ENCODE peak calls at places on chromosomes 16 and 17, in eight cellular contexts. R is GM23338; L is CD8-positive, alpha-beta memory T cell; I is foreskin fibroblast; N is uterus; H is pancreas; B is cardiac muscle cell; G is IMR-90. X is an unnamed sample.

GRCh38 chr16:75109732-75110243 is 6.8 kb downstream of the LDHD start:
- DNase-seq in N (no peak), R (no peak), B (no peak), L (no peak), H (no peak), G (no peak), I (no peak), X (no peak)

GRCh38 chr16:23074423-23074822 is 74.8 kb downstream of the USP31 start:
- DNase-seq in I (no peak), B (peak), H (no peak), N (no peak), L (no peak), R (no peak), G (no peak), X (peak)

GRCh38 chr16:80437707-80438106 is 103.1 kb upstream of the DYNLRB2 start:
- DNase-seq in B (no peak), N (no peak), L (no peak), G (no peak), H (no peak), I (no peak), R (peak), X (no peak)

GRCh38 chr16:85550422-85551318 is 62.5 kb upstream of the GSE1 start:
- DNase-seq in N (no peak), G (no peak), I (no peak), R (no peak), L (no peak), B (no peak), H (no peak), X (no peak)

GRCh38 chr17:32553168-32553567 is 66.4 kb downstream of the CDK5R1 start:
- DNase-seq in N (no peak), H (no peak), R (no peak), B (no peak), I (no peak), L (no peak), G (no peak), X (no peak)

GRCh38 chr16:642189-643049 is 791 bp downstream of the MCRIP2 start:
- DNase-seq in R (peak), G (no peak), N (no peak), B (peak), I (no peak), H (peak), L (no peak), X (no peak)

GRCh38 chr16:1989826-1990335 is at the start of gene SYNGR3:
- DNase-seq in B (peak), H (no peak), R (peak), G (no peak), N (no peak), L (no peak), I (no peak), X (no peak)

GRCh38 chr17:18859256-18859655 is 1.3 kb downstream of the PRPSAP2 start:
- DNase-seq in B (peak), R (no peak), I (peak), N (peak), L (no peak), H (no peak), G (peak), X (peak)

GRCh38 chr17:82781894-82782274 is 30.0 kb downstream of the TBCD start:
- DNase-seq in N (peak), I (peak), L (peak), R (peak), B (peak), H (peak), G (peak), X (peak)

GRCh38 chr17:75508122-75508719 is 7.1 kb downstream of the CASKIN2 start:
- DNase-seq in N (no peak), I (no peak), L (no peak), G (no peak), B (no peak), H (no peak), R (no peak), X (no peak)

GRCh38 chr16:14284930-14285541 is 213.9 kb downstream of the MRTFB start:
- DNase-seq in N (no peak), B (peak), G (no peak), L (no peak), H (peak), I (peak), R (peak), X (peak)

GRCh38 chr16:82700541-82701240 is 73.9 kb downstream of the CDH13 start:
- DNase-seq in H (no peak), G (peak), N (no peak), L (no peak), R (no peak), I (peak), B (no peak), X (peak)

GRCh38 chr16:2287916-2288547 is 20.1 kb upstream of the RNPS1 start:
- DNase-seq in N (no peak), H (no peak), B (no peak), R (no peak), G (no peak), L (no peak), I (no peak), X (no peak)

GRCh38 chr16:86457621-86458456 is 52.5 kb upstream of the FOXF1 start:
- DNase-seq in L (no peak), H (no peak), G (peak), B (no peak), R (no peak), N (no peak), I (peak), X (peak)

GRCh38 chr17:47636273-47637030 is 13.3 kb upstream of the KPNB1 start:
- DNase-seq in H (no peak), G (no peak), N (no peak), B (no peak), I (no peak), L (no peak), R (no peak), X (no peak)

GRCh38 chr16:22322741-22323140 is 25.5 kb downstream of the POLR3E start:
- DNase-seq in R (no peak), I (no peak), G (no peak), H (no peak), N (no peak), L (no peak), B (no peak), X (no peak)

GRCh38 chr16:2964416-2965223 is 545 bp downstream of the KREMEN2 start:
- DNase-seq in R (peak), N (no peak), I (no peak), L (peak), G (no peak), H (peak), B (peak), X (no peak)

GRCh38 chr17:5364156-5364555 is 55.3 kb downstream of the NUP88 start:
- DNase-seq in B (no peak), G (peak), R (no peak), I (peak), L (no peak), H (no peak), N (no peak), X (peak)

GRCh38 chr17:81888988-81889595 is 2.3 kb downstream of the ALYREF start:
- DNase-seq in R (no peak), H (no peak), I (no peak), G (no peak), B (no peak), L (no peak), N (no peak), X (no peak)

GRCh38 chr17:6913608-6914443 is 82.0 kb upstream of the ALOX12 start:
- DNase-seq in L (peak), G (peak), N (peak), R (peak), H (peak), B (peak), I (peak), X (peak)

GRCh38 chr17:68396795-68397536 is 60.3 kb downstream of the WIPI1 start:
- DNase-seq in B (no peak), N (no peak), G (no peak), L (no peak), H (no peak), R (no peak), I (no peak), X (no peak)

GRCh38 chr16:85777583-85778310 is 21.6 kb downstream of the EMC8 start:
- DNase-seq in G (peak), L (no peak), I (peak), H (no peak), N (no peak), B (no peak), R (no peak), X (peak)

GRCh38 chr17:65463242-65463641 is 98.2 kb downstream of the AXIN2 start:
- DNase-seq in H (no peak), B (no peak), G (peak), R (no peak), L (no peak), N (peak), I (peak), X (peak)

GRCh38 chr16:66304151-66304550 is 62.3 kb upstream of the CDH5 start:
- DNase-seq in L (no peak), G (no peak), N (no peak), R (no peak), B (no peak), I (no peak), H (no peak), X (no peak)
- H3K4me3 ChIP-seq in L (no peak), G (no peak), N (no peak), R (no peak), B (no peak), I (no peak), H (no peak), X (no peak)

DNA sequence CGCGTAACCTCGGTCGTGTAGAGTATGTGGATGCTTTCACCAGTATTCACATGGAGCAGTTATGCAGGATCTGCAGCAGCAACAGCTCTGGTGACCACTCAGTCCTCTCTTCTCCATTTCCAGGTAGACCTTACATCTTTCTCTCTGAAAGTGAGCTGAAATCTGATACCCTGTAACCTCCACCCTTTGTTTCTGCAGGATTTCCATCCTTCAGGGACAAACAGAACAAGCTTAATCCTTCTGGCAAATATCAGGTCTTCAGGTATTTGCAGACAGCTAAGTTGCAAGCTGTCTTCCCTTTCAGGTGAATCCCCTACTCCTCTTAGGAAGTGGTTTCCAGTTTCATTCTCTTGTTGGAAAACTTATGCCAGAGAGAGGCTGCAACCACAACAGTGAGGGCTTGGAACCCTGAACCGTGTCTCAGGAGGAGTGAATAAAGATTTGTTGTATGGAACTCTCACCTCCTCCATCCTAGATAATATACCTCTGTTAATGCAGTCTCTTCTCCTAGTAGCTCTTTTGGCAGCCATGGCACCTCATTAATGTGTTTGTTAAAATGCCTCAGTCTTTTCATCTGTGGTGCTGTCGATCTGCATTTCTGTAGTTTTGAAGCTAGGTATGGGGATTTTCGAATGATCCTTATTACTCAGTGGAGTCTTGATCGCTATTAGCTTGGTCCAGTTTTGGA is 172.5 kb downstream of the PRKCA start:
- DNase-seq in I (no peak), H (no peak), L (no peak), B (no peak), R (peak), G (no peak), N (no peak), X (no peak)
- H3K4me3 ChIP-seq in I (no peak), H (no peak), L (no peak), B (no peak), R (peak), G (no peak), N (no peak), X (no peak)

GRCh38 chr17:56291226-56291805 is 138.0 kb downstream of the ANKFN1 start:
- DNase-seq in G (peak), N (no peak), I (peak), H (no peak), R (no peak), L (no peak), B (no peak), X (no peak)

GRCh38 chr17:56292010-56292409 is 138.7 kb downstream of the ANKFN1 start:
- DNase-seq in L (no peak), G (peak), R (no peak), I (peak), N (no peak), H (no peak), B (no peak), X (peak)

GRCh38 chr17:56292628-56293027 is 139.4 kb downstream of the ANKFN1 start:
- DNase-seq in G (no peak), B (no peak), H (no peak), N (no peak), I (no peak), L (no peak), R (no peak), X (no peak)

GRCh38 chr17:56289321-56289720 is 136.0 kb downstream of the ANKFN1 start:
- DNase-seq in B (no peak), L (no peak), R (no peak), G (no peak), I (no peak), H (no peak), N (no peak), X (no peak)

GRCh38 chr17:56290486-56291118 is 137.3 kb downstream of the ANKFN1 start:
- DNase-seq in L (no peak), N (no peak), H (no peak), R (no peak), I (no peak), B (no peak), G (no peak), X (no peak)
- H3K4me3 ChIP-seq in L (peak), N (no peak), H (no peak), R (no peak), I (no peak), B (no peak), G (peak), X (no peak)

DNA sequence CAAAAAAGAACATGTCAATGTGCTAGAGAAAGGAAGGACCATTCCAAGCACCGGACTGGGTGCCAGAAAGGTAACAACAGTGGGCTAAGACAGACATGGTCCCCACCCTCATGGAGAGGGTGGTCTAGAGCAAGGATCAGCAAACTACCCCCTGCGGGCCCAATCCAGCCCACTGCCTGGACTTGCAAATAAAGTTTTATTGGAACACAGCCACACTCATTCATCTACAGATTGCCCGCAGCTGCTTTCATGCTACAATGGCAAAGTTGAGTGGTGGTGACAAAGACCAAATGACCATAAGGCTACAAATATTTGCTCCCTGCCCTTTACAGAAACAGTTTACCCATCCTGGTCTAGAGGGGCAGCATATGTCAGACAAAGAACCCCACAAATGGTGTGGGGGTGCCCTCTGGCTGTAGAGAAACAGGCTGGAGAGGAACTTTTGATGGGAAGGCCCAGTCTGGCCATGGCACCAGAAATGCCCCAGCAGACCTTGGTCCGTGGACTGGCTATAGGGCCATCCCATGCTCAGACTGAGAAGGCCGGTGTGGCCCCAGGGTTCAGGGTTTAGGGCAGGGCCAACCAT is 15.2 kb downstream of the CDH5 start:
- DNase-seq in H (no peak), B (no peak), L (no peak), R (no peak), I (no peak), N (no peak), G (no peak), X (no peak)
- H3K4me3 ChIP-seq in H (no peak), B (no peak), L (no peak), R (no peak), I (no peak), N (no peak), G (no peak), X (no peak)

DNA sequence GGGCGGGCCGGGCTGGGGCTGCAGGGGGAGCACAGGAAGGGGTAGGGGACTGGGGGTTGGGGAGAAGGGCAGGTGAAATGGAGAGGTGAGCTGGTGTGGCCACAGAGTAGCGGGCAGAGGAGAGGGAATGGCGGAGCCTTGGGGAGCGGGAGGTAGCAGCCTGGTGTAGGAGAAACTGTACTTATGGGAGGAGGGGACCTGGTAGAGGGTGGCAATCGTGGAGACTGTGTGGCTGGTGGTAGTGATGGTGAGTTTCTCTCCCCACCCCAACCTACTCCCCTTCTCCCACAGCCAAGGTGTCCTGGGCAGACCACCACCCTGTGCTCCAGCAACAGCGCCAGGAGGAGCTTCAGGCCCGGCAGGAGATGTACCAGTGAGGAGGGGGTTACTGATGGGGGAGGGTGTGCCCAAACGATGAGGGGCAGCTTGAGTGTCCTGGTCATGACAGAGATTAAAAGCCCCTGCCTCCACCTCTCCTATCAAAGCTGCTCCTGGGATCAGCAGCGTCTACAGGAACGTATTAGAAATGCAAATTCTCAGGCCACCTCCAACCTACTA is 831 bp downstream of the ALOX15B start:
- DNase-seq in I (no peak), L (no peak), N (no peak), R (no peak), G (no peak), B (no peak), H (no peak), X (no peak)
- H3K4me3 ChIP-seq in I (no peak), L (no peak), N (no peak), R (peak), G (no peak), B (no peak), H (no peak), X (no peak)

GRCh38 chr16:70761656-70762055 is 39.3 kb downstream of the VAC14 start:
- DNase-seq in R (no peak), N (no peak), H (no peak), L (no peak), B (no peak), G (no peak), I (no peak), X (no peak)

GRCh38 chr16:70759666-70760065 is 41.3 kb downstream of the VAC14 start:
- DNase-seq in L (no peak), I (no peak), B (no peak), R (no peak), G (no peak), H (no peak), N (no peak), X (no peak)

GRCh38 chr16:70758786-70759185 is 42.2 kb downstream of the VAC14 start:
- DNase-seq in L (no peak), N (no peak), I (no peak), H (no peak), B (no peak), G (no peak), R (no peak), X (no peak)

GRCh38 chr16:70757183-70757582 is 43.8 kb downstream of the VAC14 start:
- DNase-seq in N (no peak), H (no peak), B (no peak), I (no peak), R (no peak), G (no peak), L (no peak), X (no peak)

DNA sequence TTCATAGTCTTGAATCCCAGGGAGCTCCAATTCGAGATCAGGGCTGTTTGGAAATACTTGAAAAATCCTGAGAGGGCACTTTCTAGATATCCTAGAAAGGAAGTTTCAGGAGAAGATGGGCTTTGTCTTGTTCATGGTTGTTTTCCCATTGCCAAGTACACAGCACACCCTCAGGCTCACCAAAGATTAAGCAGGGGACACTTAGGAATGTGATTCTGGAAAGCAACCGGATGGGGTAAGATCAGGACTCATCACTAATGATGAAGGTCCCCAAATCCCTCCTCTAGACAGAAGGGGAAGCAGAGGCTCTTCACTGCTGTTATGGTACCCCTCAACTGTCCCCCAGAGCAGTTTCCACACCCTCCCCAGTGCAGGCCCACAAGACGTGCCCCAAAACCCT is 40.7 kb downstream of the VAC14 start:
- DNase-seq in L (no peak), H (no peak), N (no peak), R (no peak), B (no peak), G (no peak), I (no peak), X (no peak)
- H3K4me3 ChIP-seq in L (no peak), H (no peak), N (no peak), R (no peak), B (no peak), G (no peak), I (no peak), X (no peak)

GRCh38 chr17:49881054-49881402 is 33.2 kb upstream of the TAC4 start:
- DNase-seq in N (no peak), H (no peak), G (no peak), L (no peak), R (peak), I (no peak), B (no peak), X (no peak)

GRCh38 chr17:49878931-49879330 is 31.1 kb upstream of the TAC4 start:
- DNase-seq in B (no peak), I (no peak), R (no peak), G (no peak), N (no peak), H (no peak), L (no peak), X (no peak)

GRCh38 chr17:49882434-49882833 is 34.6 kb upstream of the TAC4 start:
- DNase-seq in G (no peak), H (no peak), R (no peak), I (no peak), B (no peak), N (no peak), L (no peak), X (no peak)

GRCh38 chr17:49880291-49881053 is 32.6 kb upstream of the TAC4 start:
- DNase-seq in N (peak), R (peak), B (peak), I (peak), L (peak), G (peak), H (peak), X (peak)

GRCh38 chr17:49879505-49879904 is 31.6 kb upstream of the TAC4 start:
- DNase-seq in I (no peak), B (no peak), G (no peak), N (no peak), L (no peak), R (no peak), H (no peak), X (no peak)
- H3K4me3 ChIP-seq in I (no peak), B (no peak), G (no peak), N (no peak), L (no peak), R (peak), H (no peak), X (no peak)

GRCh38 chr17:43992641-43993040 is 11.8 kb upstream of the NAGS start:
- DNase-seq in H (no peak), N (no peak), B (no peak), L (no peak), G (no peak), I (no peak), R (no peak), X (no peak)

GRCh38 chr17:43998552-43998951 is 5.9 kb upstream of the NAGS start:
- DNase-seq in G (peak), B (no peak), I (peak), L (no peak), R (no peak), H (no peak), N (no peak), X (peak)

GRCh38 chr17:43994272-43995149 is 9.9 kb upstream of the NAGS start:
- DNase-seq in L (peak), B (peak), H (no peak), G (peak), R (peak), N (peak), I (no peak), X (peak)

GRCh38 chr17:43999024-43999423 is 5.4 kb upstream of the NAGS start:
- DNase-seq in L (no peak), N (no peak), G (no peak), I (no peak), H (no peak), B (no peak), R (no peak), X (no peak)

DNA sequence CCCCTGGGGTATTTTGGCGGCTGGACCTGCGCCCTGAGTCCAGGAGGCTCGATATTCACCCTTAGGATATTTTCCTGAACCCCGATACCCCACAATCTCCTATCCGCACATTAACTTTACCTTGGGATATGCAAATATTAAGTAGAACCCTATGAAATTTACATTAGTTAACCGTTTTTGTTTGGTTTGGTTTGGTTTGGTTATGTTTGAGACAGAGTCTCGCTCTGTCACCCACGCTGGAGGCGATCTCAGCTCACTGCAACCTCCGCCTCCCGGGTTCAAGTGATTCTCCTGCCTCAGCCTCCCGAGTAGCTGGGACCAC is 9.3 kb upstream of the NAGS start:
- DNase-seq in N (no peak), L (no peak), B (no peak), H (no peak), R (no peak), I (no peak), G (no peak), X (no peak)
- H3K4me3 ChIP-seq in N (no peak), L (no peak), B (no peak), H (no peak), R (peak), I (peak), G (no peak), X (peak)

X was measured in cardiac fibroblast.